ENCODE peak calls at places on chromosomes 1 and 21, in seven cellular contexts. H, N, J, P, E, T and U are unnamed samples.

GRCh38 chr1:148307583-148308185 is 155.6 kb upstream of the NBPF11 start:
- DNase-seq in H (no peak), N (no peak), J (no peak), P (no peak), E (no peak), T (no peak), U (no peak)

GRCh38 chr1:112172294-112172882 is 182.9 kb upstream of the KCND3 start:
- DNase-seq in H (peak; percentile 67), N (peak; percentile 10), J (no peak), P (peak; percentile 12), E (no peak), T (no peak), U (no peak)

GRCh38 chr1:207798847-207799246 is 47.0 kb downstream of the CD46 start:
- DNase-seq in H (no peak), N (peak; percentile 30), J (no peak), P (no peak), E (no peak), T (no peak), U (no peak)

GRCh38 chr1:19208710-19209438 is 1.2 kb downstream of the UBR4 start:
- DNase-seq in H (no peak), N (peak; percentile 69), J (no peak), P (no peak), E (no peak), T (no peak), U (no peak)

GRCh38 chr1:169312084-169312954 is 55.3 kb downstream of the NME7 start:
- DNase-seq in H (peak; percentile 62), N (peak; percentile 99), J (peak; percentile 90), P (no peak), E (peak; percentile 26), T (peak; percentile 90), U (no peak)

GRCh38 chr21:42991992-42992740 is 17.8 kb downstream of the PKNOX1 start:
- DNase-seq in H (no peak), N (peak; percentile 89), J (no peak), P (no peak), E (no peak), T (no peak), U (no peak)

GRCh38 chr1:172500207-172500606 is 32.7 kb upstream of the SUCO start:
- DNase-seq in H (no peak), N (no peak), J (no peak), P (no peak), E (no peak), T (no peak), U (no peak)

GRCh38 chr1:7755448-7755847 is 15.6 kb upstream of the VAMP3 start:
- DNase-seq in H (peak; percentile 12), N (no peak), J (no peak), P (no peak), E (no peak), T (no peak), U (no peak)

GRCh38 chr1:32337855-32338636 is 2.0 kb upstream of the MARCKSL1 start:
- DNase-seq in H (no peak), N (peak; percentile 55), J (no peak), P (no peak), E (peak; percentile 29), T (no peak), U (no peak)

GRCh38 chr1:157831968-157832626 is 9.5 kb downstream of the CD5L start:
- DNase-seq in H (no peak), N (no peak), J (no peak), P (no peak), E (no peak), T (no peak), U (no peak)